ENCODE peak calls at places on chromosomes 4 and X, in seven cellular contexts. E, B, J, K, O, P and X are unnamed samples.

GRCh38 chrX:46574337-46574940 is 874 bp downstream of the CHST7 start:
- DNase-seq in E (no peak), P (no peak), K (no peak), O (peak), J (peak), B (no peak), X (no peak)

GRCh38 chrX:53133400-53133799 is 39.5 kb downstream of the KANTR start:
- DNase-seq in K (no peak), B (no peak), O (no peak), E (no peak), J (no peak), P (no peak), X (no peak)

GRCh38 chrX:1248381-1249061 is 20.1 kb upstream of the CSF2RA start:
- DNase-seq in B (no peak), P (no peak), K (no peak), E (no peak), J (peak), O (no peak), X (no peak)

GRCh38 chr4:39518484-39518883 is 8.8 kb downstream of the UGDH start:
- DNase-seq in J (no peak), K (no peak), O (no peak), P (no peak), B (no peak), E (no peak), X (no peak)

GRCh38 chr4:168524006-168524405 is 27.2 kb downstream of the PALLD start:
- DNase-seq in J (no peak), O (no peak), B (peak), K (no peak), E (no peak), P (no peak), X (no peak)

GRCh38 chr4:99054428-99054994 is 34.1 kb downstream of the ADH5 start:
- DNase-seq in B (no peak), E (no peak), J (no peak), P (no peak), O (no peak), K (no peak), X (no peak)

GRCh38 chr4:87839309-87839946 is 6.7 kb downstream of the MEPE start:
- DNase-seq in K (no peak), E (no peak), B (peak), J (peak), P (peak), O (peak), X (peak)

GRCh38 chrX:16185725-16186136 is 18.4 kb downstream of the MAGEB17 start:
- DNase-seq in E (no peak), P (peak), K (no peak), J (peak), B (peak), O (no peak), X (no peak)

GRCh38 chrX:101136235-101136634 is 38.2 kb downstream of the CENPI start:
- DNase-seq in P (no peak), J (no peak), E (no peak), O (no peak), K (no peak), B (peak), X (no peak)

GRCh38 chrX:50818986-50819385 is 5.0 kb upstream of the SHROOM4 start:
- DNase-seq in B (peak), K (no peak), P (no peak), O (no peak), J (no peak), E (no peak), X (no peak)

GRCh38 chrX:11193035-11193469 is 81.9 kb downstream of the HCCS start:
- DNase-seq in P (no peak), B (peak), O (no peak), K (no peak), E (no peak), J (no peak), X (no peak)

GRCh38 chr4:44446801-44447562 is 1.6 kb downstream of the KCTD8 start:
- DNase-seq in K (no peak), B (no peak), O (no peak), P (no peak), J (no peak), E (no peak), X (no peak)

GRCh38 chr4:106809083-106809482 is 227.0 kb downstream of the DKK2 start:
- DNase-seq in E (no peak), P (no peak), O (no peak), B (peak), K (no peak), J (peak), X (no peak)

GRCh38 chr4:169315530-169316306 is 45.0 kb upstream of the SH3RF1 start:
- DNase-seq in O (no peak), B (peak), E (no peak), K (no peak), P (no peak), J (peak), X (no peak)

GRCh38 chr4:111562811-111563210 is 582.4 kb upstream of the FAM241A start:
- DNase-seq in P (no peak), B (peak), O (no peak), K (no peak), J (no peak), E (no peak), X (no peak)

GRCh38 chrX:135009838-135010237 is 12.5 kb downstream of the RTL8B start:
- DNase-seq in J (no peak), K (no peak), E (no peak), B (no peak), P (no peak), O (no peak), X (no peak)

GRCh38 chrX:39674771-39675553 is 422.8 kb downstream of the BCOR start:
- DNase-seq in J (no peak), P (no peak), B (no peak), E (no peak), K (no peak), O (no peak), X (no peak)

GRCh38 chrX:54494166-54494969 is 1.7 kb downstream of the FGD1 start:
- DNase-seq in J (no peak), E (no peak), B (no peak), O (no peak), P (no peak), K (no peak), X (no peak)

GRCh38 chr4:138243369-138243768 is 1.2 kb upstream of the SLC7A11 start:
- DNase-seq in O (no peak), E (no peak), P (no peak), K (no peak), B (no peak), J (no peak), X (no peak)

GRCh38 chr4:55183926-55184599 is 58.7 kb upstream of the KDR start:
- DNase-seq in B (peak), E (no peak), P (no peak), O (peak), J (peak), K (no peak), X (peak)

GRCh38 chr4:6221851-6222760 is 21.8 kb upstream of the JAKMIP1 start:
- DNase-seq in J (no peak), O (peak), P (peak), E (no peak), B (no peak), K (no peak), X (no peak)

GRCh38 chr4:115113382-115114106 is at the start of gene NDST4:
- DNase-seq in O (no peak), K (no peak), J (peak), E (no peak), B (no peak), P (no peak), X (peak)

GRCh38 chr4:110020139-110020538 is 107.5 kb downstream of the EGF start:
- DNase-seq in K (no peak), O (no peak), E (no peak), B (peak), J (no peak), P (no peak), X (no peak)

GRCh38 chrX:153409414-153410101 is 1.7 kb upstream of the ZFP92 start:
- DNase-seq in E (no peak), B (no peak), P (no peak), O (no peak), J (no peak), K (no peak), X (no peak)

GRCh38 chrX:101659601-101660063 is at the start of gene ARMCX2:
- DNase-seq in E (peak), J (no peak), P (no peak), B (peak), K (no peak), O (peak), X (peak)

GRCh38 chrX:79367907-79368306 is 773 bp upstream of the ITM2A start:
- DNase-seq in J (no peak), E (no peak), B (no peak), P (no peak), K (no peak), O (no peak), X (no peak)

GRCh38 chr4:146032234-146032860 is 93.7 kb upstream of the ZNF827 start:
- DNase-seq in J (no peak), P (no peak), B (no peak), O (no peak), E (no peak), K (no peak), X (no peak)

GRCh38 chrX:94065091-94065490 is 391.1 kb downstream of the FAM133A start:
- DNase-seq in P (no peak), J (no peak), K (no peak), E (no peak), O (no peak), B (no peak), X (no peak)

GRCh38 chr4:27861802-27862201 is 1001.2 kb downstream of the STIM2 start:
- DNase-seq in O (no peak), E (no peak), J (no peak), K (no peak), B (peak), P (no peak), X (no peak)

GRCh38 chrX:133985164-133986007 is at the start of gene GPC3:
- DNase-seq in J (peak), E (peak), K (no peak), O (peak), B (peak), P (peak), X (no peak)

GRCh38 chr4:142558851-142559250 is 287.2 kb downstream of the INPP4B start:
- DNase-seq in E (no peak), O (no peak), K (no peak), B (peak), J (no peak), P (no peak), X (no peak)

GRCh38 chrX:20141281-20142220 is at the start of gene EIF1AX:
- DNase-seq in P (peak), O (peak), E (peak), B (peak), K (peak), J (peak), X (peak)
- TF ChIP-seq POLR2A in P (peak), O (peak), E (peak), B (peak), K (no peak), J (peak), X (peak)

GRCh38 chr4:186723207-186724047 is at the start of gene FAT1:
- DNase-seq in P (peak), E (peak), K (no peak), B (peak), O (peak), J (peak), X (peak)
- TF ChIP-seq POLR2A in P (peak), E (peak), K (no peak), B (peak), O (no peak), J (peak), X (peak)

DNA sequence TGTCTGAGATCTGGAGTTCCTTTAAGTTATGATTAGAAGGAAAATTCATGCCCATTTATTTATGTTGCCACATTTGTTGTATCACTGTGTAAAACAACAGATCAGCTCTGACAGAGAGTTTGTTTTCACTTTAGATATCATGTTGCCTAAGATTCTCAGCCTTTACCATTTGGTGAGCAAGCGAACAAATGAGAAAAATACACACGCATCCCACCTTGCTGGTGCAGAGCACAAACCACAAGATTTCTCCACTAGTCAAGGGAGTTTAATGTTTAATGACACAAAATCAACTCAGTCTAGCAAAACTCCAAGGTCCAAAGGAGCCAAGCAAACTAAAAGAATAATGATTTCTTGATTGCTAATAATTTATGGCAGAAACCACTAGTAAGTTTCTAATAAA is 27.7 kb downstream of the FGF5 start:
- DNase-seq in P (no peak), E (no peak), J (no peak), B (no peak), O (no peak), K (no peak), X (no peak)
- TF ChIP-seq POLR2A in P (no peak), E (no peak), J (no peak), B (no peak), O (no peak), K (no peak), X (no peak)

GRCh38 chr4:26583865-26584652 is at the start of gene TBC1D19:
- DNase-seq in B (peak), O (peak), P (peak), E (peak), J (peak), K (peak), X (peak)
- TF ChIP-seq POLR2A in B (no peak), O (peak), P (peak), E (peak), J (no peak), K (no peak), X (peak)

GRCh38 chrX:123846598-123847038 is 13.2 kb upstream of the XIAP start:
- DNase-seq in O (no peak), K (no peak), P (no peak), B (peak), E (no peak), J (peak), X (no peak)
- TF ChIP-seq POLR2A in O (no peak), K (no peak), P (no peak), B (no peak), E (no peak), J (no peak), X (no peak)

GRCh38 chr4:1768367-1769034 is 24.6 kb upstream of the FGFR3 start:
- DNase-seq in E (no peak), O (no peak), B (no peak), P (no peak), J (no peak), K (no peak), X (no peak)

GRCh38 chr4:1767058-1767769 is 25.9 kb upstream of the FGFR3 start:
- DNase-seq in B (peak), E (no peak), P (peak), O (no peak), K (no peak), J (peak), X (no peak)

GRCh38 chr4:1766336-1767057 is 26.6 kb upstream of the FGFR3 start:
- DNase-seq in P (peak), J (peak), O (peak), E (no peak), K (no peak), B (no peak), X (no peak)

GRCh38 chr4:1769692-1770091 is 23.4 kb upstream of the FGFR3 start:
- DNase-seq in O (no peak), J (no peak), P (no peak), B (no peak), K (no peak), E (no peak), X (no peak)

DNA sequence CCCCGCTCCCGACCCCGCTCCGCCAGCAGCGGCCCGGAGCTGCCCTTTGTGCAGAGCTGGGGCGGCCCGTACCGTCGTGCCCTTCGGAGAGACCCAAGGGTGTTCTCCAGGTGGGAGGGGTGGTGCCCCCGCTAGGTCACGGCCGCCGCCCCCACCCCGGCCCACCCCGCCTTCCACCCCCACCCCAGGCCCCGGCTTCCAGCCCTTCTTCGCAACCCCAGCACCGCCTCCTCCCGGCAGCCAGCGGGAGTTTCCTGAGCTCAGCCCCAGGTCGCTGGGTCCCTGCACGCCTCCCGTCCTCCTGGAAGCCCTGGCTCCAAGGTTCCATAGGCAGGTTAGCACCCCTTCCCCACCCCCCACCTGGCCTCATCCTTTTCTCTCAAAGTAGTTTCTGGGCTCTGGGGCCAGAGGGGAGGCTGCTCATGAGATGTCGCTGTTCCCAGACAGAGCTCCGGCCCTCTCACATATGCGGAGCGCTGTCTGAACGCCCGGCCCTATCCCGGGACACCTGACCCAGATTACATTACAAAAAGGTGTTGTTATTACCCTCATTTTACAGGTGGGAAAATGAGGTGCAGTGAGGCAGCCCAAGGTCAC is 25.2 kb upstream of the FGFR3 start:
- DNase-seq in B (peak), P (peak), E (no peak), O (peak), K (no peak), J (peak), X (no peak)
- TF ChIP-seq POLR2A in B (no peak), P (no peak), E (no peak), O (no peak), K (no peak), J (no peak), X (no peak)

DNA sequence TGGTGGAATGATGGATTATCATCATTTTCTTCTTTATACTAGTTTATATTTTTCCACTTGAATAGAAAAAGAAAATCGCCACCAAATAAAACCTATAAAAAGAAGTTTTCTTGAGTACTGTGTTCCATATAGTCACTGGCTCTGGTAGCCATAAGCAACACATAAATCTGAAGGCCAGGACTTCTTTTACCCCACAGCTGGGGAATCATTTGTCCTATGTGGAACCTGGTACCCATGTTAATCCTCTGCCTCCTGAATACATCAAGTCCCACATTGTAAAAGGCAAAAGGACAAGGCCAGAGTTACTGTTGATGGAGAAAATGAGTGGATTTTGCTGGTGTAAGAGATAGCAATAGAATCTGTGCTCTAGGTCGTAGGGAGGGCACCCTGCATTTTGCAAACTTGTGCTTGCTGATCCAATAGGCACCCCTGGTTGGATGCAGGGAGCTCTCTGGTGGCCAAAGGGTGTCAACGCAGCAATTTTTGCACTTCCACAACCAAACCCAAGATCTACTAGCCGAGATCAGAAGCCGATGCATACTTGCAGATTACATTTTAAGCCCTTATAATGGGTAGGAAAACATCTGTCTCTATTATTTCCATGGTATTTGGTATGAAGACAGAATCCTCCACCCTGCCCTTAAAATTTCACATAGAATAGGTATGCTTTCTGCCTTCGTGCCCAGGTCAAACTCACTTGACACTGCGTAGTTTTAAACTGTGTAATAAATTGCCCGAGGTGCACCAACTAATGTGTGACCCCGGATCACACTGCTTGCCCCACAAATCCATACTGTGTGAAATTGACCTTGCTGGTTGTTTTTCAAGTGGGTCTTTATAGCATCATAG is 146.2 kb upstream of the SCML1 start:
- DNase-seq in O (peak), J (peak), B (peak), K (no peak), E (peak), P (peak), X (peak)
- TF ChIP-seq POLR2A in O (no peak), J (no peak), B (no peak), K (no peak), E (no peak), P (no peak), X (no peak)

GRCh38 chr4:48017108-48017527 is 546 bp downstream of the NIPAL1 start:
- DNase-seq in E (peak), K (peak), O (peak), B (peak), J (peak), P (peak), X (peak)

GRCh38 chr4:48015678-48016077 is 803 bp downstream of the CNGA1 start:
- DNase-seq in B (no peak), J (no peak), P (no peak), O (no peak), K (no peak), E (no peak), X (no peak)

GRCh38 chr4:48015216-48015615 is 1.3 kb downstream of the CNGA1 start:
- DNase-seq in O (no peak), E (no peak), K (no peak), B (no peak), P (no peak), J (no peak), X (no peak)

GRCh38 chr4:48018112-48018511 is 1.5 kb downstream of the NIPAL1 start:
- DNase-seq in J (no peak), E (no peak), P (no peak), B (no peak), O (no peak), K (no peak), X (no peak)

DNA sequence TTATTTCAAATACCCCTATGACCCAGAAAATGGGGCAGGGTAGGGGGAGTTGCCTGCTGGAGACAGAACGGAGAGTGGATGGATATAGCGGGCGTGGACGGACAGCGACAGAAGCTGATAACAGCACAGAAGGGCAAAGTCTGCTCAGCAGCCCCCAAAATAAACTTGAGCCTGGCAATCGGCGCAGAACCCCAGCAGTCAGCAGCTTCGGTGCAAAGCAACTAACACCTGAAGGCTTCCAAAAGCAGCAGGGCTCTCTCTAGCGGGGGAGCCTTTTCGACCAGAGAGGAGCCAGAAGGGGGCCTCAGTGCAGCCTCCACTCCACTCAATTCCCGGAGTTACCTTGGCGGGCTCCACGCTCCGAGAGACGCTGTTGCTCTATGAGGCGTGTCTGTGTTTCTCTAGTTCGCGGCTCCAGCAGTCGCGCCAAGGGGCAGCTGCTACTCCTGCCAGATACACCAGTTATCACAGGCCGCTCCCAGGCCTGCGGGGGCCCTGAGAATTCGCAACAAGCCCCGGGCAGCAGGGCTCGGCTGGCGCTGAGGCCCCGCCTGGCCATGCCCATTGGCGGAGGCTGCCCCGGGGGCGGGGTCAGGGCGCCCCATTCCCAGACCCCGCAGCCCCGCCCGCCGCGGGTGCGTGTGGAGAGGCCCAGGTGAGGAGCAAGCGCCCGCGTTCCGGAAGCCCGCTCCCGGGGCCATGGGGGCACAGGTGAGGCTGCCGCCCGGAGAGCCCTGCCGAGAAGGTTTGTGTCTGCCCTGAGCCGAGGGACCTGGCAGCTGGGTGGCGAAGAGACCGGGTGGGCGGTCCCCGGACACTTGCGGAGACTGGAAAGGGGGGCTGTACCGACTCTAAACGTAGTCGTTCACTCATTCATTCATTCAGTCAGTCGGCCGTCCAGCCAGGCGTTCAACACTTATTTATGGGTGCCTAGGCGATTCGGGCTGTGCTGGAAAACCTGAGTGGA is at the start of the genes CNGA1 and NIPAL1:
- DNase-seq in P (peak), O (peak), E (peak), K (peak), J (peak), B (peak), X (peak)
- TF ChIP-seq POLR2A in P (no peak), O (peak), E (no peak), K (no peak), J (no peak), B (no peak), X (no peak)